ENCODE peak calls at places on chromosome 17, in eight cellular contexts. One of them, this sample, is unnamed.

GRCh38 chr17:21463204-21463661 is 87.1 kb downstream of the KCNJ12 start:
- DNase-seq in heart right ventricle: no peak
- DNase-seq in left ventricle myocardium inferior: no peak
- DNase-seq in SK-N-SH: no peak
- DNase-seq in AG09309: no peak
- DNase-seq in activated T-helper 9 cell treated with anti-CD3 and anti-CD28 coated beads, Interleukin-2, amount 50 U/mL, for 16 hours: no peak
- DNase-seq in activated CD8-positive, alpha-beta memory T cell treated with anti-CD3 and anti-CD28 coated beads, Interleukin-2, amount 50 U/mL, for 48 hours: no peak
- DNase-seq in adrenal gland: no peak
- DNase-seq in this sample: no peak

GRCh38 chr17:15649861-15650391 is 30.4 kb upstream of the FBXW10B start:
- DNase-seq in heart right ventricle: no peak
- DNase-seq in activated CD8-positive, alpha-beta memory T cell treated with anti-CD3 and anti-CD28 coated beads, Interleukin-2, amount 50 U/mL, for 48 hours: no peak
- DNase-seq in SK-N-SH: no peak
- DNase-seq in AG09309: no peak
- DNase-seq in activated T-helper 9 cell treated with anti-CD3 and anti-CD28 coated beads, Interleukin-2, amount 50 U/mL, for 16 hours: no peak
- DNase-seq in left ventricle myocardium inferior: no peak
- DNase-seq in adrenal gland: peak; percentile 66
- DNase-seq in this sample: no peak

GRCh38 chr17:13833921-13834320 is 232.2 kb upstream of the HS3ST3A1 start:
- DNase-seq in activated T-helper 9 cell treated with anti-CD3 and anti-CD28 coated beads, Interleukin-2, amount 50 U/mL, for 16 hours: no peak
- DNase-seq in AG09309: peak; percentile 7
- DNase-seq in adrenal gland: no peak
- DNase-seq in SK-N-SH: no peak
- DNase-seq in left ventricle myocardium inferior: no peak
- DNase-seq in heart right ventricle: no peak
- DNase-seq in activated CD8-positive, alpha-beta memory T cell treated with anti-CD3 and anti-CD28 coated beads, Interleukin-2, amount 50 U/mL, for 48 hours: no peak
- DNase-seq in this sample: no peak

GRCh38 chr17:46732754-46733398 is 85.6 kb downstream of the WNT3 start:
- DNase-seq in left ventricle myocardium inferior: no peak
- DNase-seq in adrenal gland: no peak
- DNase-seq in AG09309: no peak
- DNase-seq in heart right ventricle: no peak
- DNase-seq in SK-N-SH: no peak
- DNase-seq in activated CD8-positive, alpha-beta memory T cell treated with anti-CD3 and anti-CD28 coated beads, Interleukin-2, amount 50 U/mL, for 48 hours: no peak
- DNase-seq in activated T-helper 9 cell treated with anti-CD3 and anti-CD28 coated beads, Interleukin-2, amount 50 U/mL, for 16 hours: no peak
- DNase-seq in this sample: no peak

GRCh38 chr17:79114455-79115301 is 40.1 kb downstream of the ENGASE start:
- DNase-seq in AG09309: no peak
- DNase-seq in adrenal gland: no peak
- DNase-seq in heart right ventricle: peak; percentile 65
- DNase-seq in left ventricle myocardium inferior: peak; percentile 54
- DNase-seq in activated T-helper 9 cell treated with anti-CD3 and anti-CD28 coated beads, Interleukin-2, amount 50 U/mL, for 16 hours: no peak
- DNase-seq in activated CD8-positive, alpha-beta memory T cell treated with anti-CD3 and anti-CD28 coated beads, Interleukin-2, amount 50 U/mL, for 48 hours: no peak
- DNase-seq in SK-N-SH: peak; percentile 97
- DNase-seq in this sample: no peak

GRCh38 chr17:75662511-75662910 is 4.4 kb downstream of the RECQL5 start:
- DNase-seq in left ventricle myocardium inferior: no peak
- DNase-seq in heart right ventricle: no peak
- DNase-seq in activated T-helper 9 cell treated with anti-CD3 and anti-CD28 coated beads, Interleukin-2, amount 50 U/mL, for 16 hours: no peak
- DNase-seq in adrenal gland: no peak
- DNase-seq in SK-N-SH: no peak
- DNase-seq in AG09309: no peak
- DNase-seq in activated CD8-positive, alpha-beta memory T cell treated with anti-CD3 and anti-CD28 coated beads, Interleukin-2, amount 50 U/mL, for 48 hours: no peak
- DNase-seq in this sample: no peak

GRCh38 chr17:48043171-48043570 is 5.0 kb upstream of the NFE2L1 start:
- DNase-seq in activated CD8-positive, alpha-beta memory T cell treated with anti-CD3 and anti-CD28 coated beads, Interleukin-2, amount 50 U/mL, for 48 hours: no peak
- DNase-seq in adrenal gland: no peak
- DNase-seq in SK-N-SH: no peak
- DNase-seq in left ventricle myocardium inferior: no peak
- DNase-seq in AG09309: no peak
- DNase-seq in heart right ventricle: no peak
- DNase-seq in activated T-helper 9 cell treated with anti-CD3 and anti-CD28 coated beads, Interleukin-2, amount 50 U/mL, for 16 hours: no peak
- DNase-seq in this sample: no peak

GRCh38 chr17:70099884-70100283 is 24.9 kb downstream of the KCNJ16 start:
- DNase-seq in SK-N-SH: no peak
- DNase-seq in AG09309: no peak
- DNase-seq in heart right ventricle: no peak
- DNase-seq in activated CD8-positive, alpha-beta memory T cell treated with anti-CD3 and anti-CD28 coated beads, Interleukin-2, amount 50 U/mL, for 48 hours: no peak
- DNase-seq in activated T-helper 9 cell treated with anti-CD3 and anti-CD28 coated beads, Interleukin-2, amount 50 U/mL, for 16 hours: no peak
- DNase-seq in left ventricle myocardium inferior: no peak
- DNase-seq in adrenal gland: no peak
- DNase-seq in this sample: no peak

GRCh38 chr17:1947743-1948516 is 77.2 kb downstream of the RTN4RL1 start:
- DNase-seq in activated CD8-positive, alpha-beta memory T cell treated with anti-CD3 and anti-CD28 coated beads, Interleukin-2, amount 50 U/mL, for 48 hours: no peak
- DNase-seq in activated T-helper 9 cell treated with anti-CD3 and anti-CD28 coated beads, Interleukin-2, amount 50 U/mL, for 16 hours: no peak
- DNase-seq in left ventricle myocardium inferior: no peak
- DNase-seq in heart right ventricle: no peak
- DNase-seq in SK-N-SH: no peak
- DNase-seq in AG09309: no peak
- DNase-seq in adrenal gland: no peak
- DNase-seq in this sample: no peak